ENCODE peak calls at places on chromosome 20, in eight cellular contexts. One of them, this sample, is unnamed.

GRCh38 chr20:43820742-43821330 is 93.8 kb upstream of the TOX2 start:
- DNase-seq in SHP77: no peak
- DNase-seq in occipital lobe: no peak
- DNase-seq in Calu3: no peak
- DNase-seq in iris pigment epithelial cell: no peak
- DNase-seq in T-cell: no peak
- DNase-seq in sciatic nerve: no peak
- DNase-seq in mucosa of gallbladder: no peak
- DNase-seq in this sample: no peak

GRCh38 chr20:44693625-44694024 is 21.5 kb upstream of the CCN5 start:
- DNase-seq in T-cell: no peak
- DNase-seq in SHP77: no peak
- DNase-seq in iris pigment epithelial cell: no peak
- DNase-seq in mucosa of gallbladder: no peak
- DNase-seq in Calu3: no peak
- DNase-seq in occipital lobe: no peak
- DNase-seq in sciatic nerve: no peak
- DNase-seq in this sample: no peak

GRCh38 chr20:38023181-38024085 is 9.8 kb downstream of the TTI1 start:
- DNase-seq in SHP77: no peak
- DNase-seq in T-cell: no peak
- DNase-seq in iris pigment epithelial cell: peak
- DNase-seq in occipital lobe: no peak
- DNase-seq in Calu3: no peak
- DNase-seq in sciatic nerve: no peak
- DNase-seq in mucosa of gallbladder: no peak
- DNase-seq in this sample: peak

GRCh38 chr20:41428285-41428684 is 61.7 kb upstream of the EMILIN3 start:
- DNase-seq in Calu3: no peak
- DNase-seq in sciatic nerve: no peak
- DNase-seq in mucosa of gallbladder: no peak
- DNase-seq in T-cell: peak
- DNase-seq in SHP77: no peak
- DNase-seq in iris pigment epithelial cell: peak
- DNase-seq in occipital lobe: no peak
- DNase-seq in this sample: peak

GRCh38 chr20:32227744-32228688 is 20.3 kb downstream of the POFUT1 start:
- DNase-seq in T-cell: no peak
- DNase-seq in SHP77: no peak
- DNase-seq in Calu3: no peak
- DNase-seq in mucosa of gallbladder: peak
- DNase-seq in iris pigment epithelial cell: no peak
- DNase-seq in sciatic nerve: no peak
- DNase-seq in occipital lobe: no peak
- DNase-seq in this sample: no peak

GRCh38 chr20:49964964-49965780 is 17.6 kb upstream of the SNAI1 start:
- DNase-seq in mucosa of gallbladder: no peak
- DNase-seq in SHP77: peak
- DNase-seq in Calu3: peak
- DNase-seq in T-cell: no peak
- DNase-seq in iris pigment epithelial cell: peak
- DNase-seq in occipital lobe: no peak
- DNase-seq in sciatic nerve: no peak
- DNase-seq in this sample: peak

GRCh38 chr20:1301031-1301529 is 27.9 kb downstream of the SDCBP2 start:
- DNase-seq in occipital lobe: no peak
- DNase-seq in Calu3: peak
- DNase-seq in iris pigment epithelial cell: peak
- DNase-seq in SHP77: no peak
- DNase-seq in T-cell: peak
- DNase-seq in mucosa of gallbladder: peak
- DNase-seq in sciatic nerve: no peak
- DNase-seq in this sample: peak

GRCh38 chr20:62216636-62217566 is 3.2 kb downstream of the HRH3 start:
- DNase-seq in occipital lobe: no peak
- DNase-seq in SHP77: no peak
- DNase-seq in mucosa of gallbladder: no peak
- DNase-seq in T-cell: no peak
- DNase-seq in Calu3: no peak
- DNase-seq in iris pigment epithelial cell: no peak
- DNase-seq in sciatic nerve: no peak
- DNase-seq in this sample: no peak